ENCODE peak calls at places on chromosomes 12 and 14, in eight cellular contexts. X is Panc1, A is bronchial epithelial cell, K is fibroblast of mammary gland, T is neural crest cell, Q is transverse colon, N is HFFc6, B is AG09319. U is an unnamed sample.

GRCh38 chr14:24329073-24329663 is 5.7 kb downstream of the ADCY4 start:
- DNase-seq in X (no peak), A (no peak), K (no peak), T (no peak), Q (no peak), N (no peak), B (no peak), U (no peak)

GRCh38 chr12:85374981-85375380 is 95.0 kb downstream of the ALX1 start:
- DNase-seq in X (no peak), A (no peak), K (no peak), T (no peak), Q (no peak), N (no peak), B (no peak), U (no peak)

GRCh38 chr12:13358391-13358905 is 161.9 kb downstream of the EMP1 start:
- DNase-seq in X (no peak), A (no peak), K (no peak), T (no peak), Q (no peak), N (no peak), B (no peak), U (no peak)

GRCh38 chr12:123944696-123945095 is 27.9 kb downstream of the CCDC92 start:
- DNase-seq in X (no peak), A (no peak), K (no peak), T (no peak), Q (no peak), N (no peak), B (no peak), U (no peak)

GRCh38 chr14:98931911-98932310 is 340.1 kb downstream of the BCL11B start:
- DNase-seq in X (no peak), A (no peak), K (no peak), T (no peak), Q (peak; percentile 48), N (no peak), B (no peak), U (no peak)

GRCh38 chr12:57110189-57111045 is 745 bp downstream of the STAT6 start:
- DNase-seq in X (no peak), A (no peak), K (peak; percentile 40), T (peak; percentile 67), Q (peak; percentile 82), N (peak; percentile 53), B (no peak), U (peak; percentile 53)

GRCh38 chr12:127145929-127146789 is 1120.8 kb upstream of the TMEM132C start:
- DNase-seq in X (no peak), A (peak; percentile 40), K (peak; percentile 62), T (no peak), Q (peak; percentile 67), N (no peak), B (peak; percentile 53), U (no peak)

GRCh38 chr14:62189698-62190097 is 427.5 kb downstream of the SNAPC1 start:
- DNase-seq in X (no peak), A (peak; percentile 83), K (peak; percentile 87), T (no peak), Q (no peak), N (peak; percentile 39), B (no peak), U (peak; percentile 79)

DNA sequence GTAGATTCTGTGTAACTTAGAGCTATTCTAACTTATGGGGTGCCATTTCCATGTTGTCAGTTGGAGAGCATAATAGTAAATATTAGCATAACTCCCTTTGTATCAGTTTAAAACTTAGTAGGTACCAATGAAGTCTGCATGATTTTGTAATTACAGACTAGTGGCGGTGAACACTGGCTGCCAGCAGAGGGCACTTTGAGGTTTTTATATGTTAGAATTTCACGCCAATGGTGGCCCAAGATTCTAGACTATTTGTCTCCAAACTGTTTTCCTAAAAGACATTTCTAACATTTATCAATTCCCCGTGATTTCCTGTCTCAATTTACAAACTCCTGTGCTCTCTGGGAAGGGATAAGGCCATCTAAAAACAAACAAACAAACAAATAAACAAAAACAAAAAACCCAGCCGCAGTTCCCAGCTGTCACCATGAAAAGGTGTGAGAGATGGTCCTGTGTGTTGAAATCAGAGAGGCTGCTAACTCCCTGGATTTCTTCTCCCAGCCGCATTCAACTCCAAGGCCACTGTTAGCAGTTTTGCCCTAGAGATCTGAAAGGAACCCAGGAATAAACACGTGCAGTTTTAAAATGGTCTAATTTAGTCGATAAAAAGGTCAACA is 57.6 kb downstream of the BRMS1L start:
- DNase-seq in X (peak; percentile 20), A (peak; percentile 19), K (peak; percentile 35), T (peak; percentile 25), Q (peak; percentile 29), N (peak; percentile 9), B (no peak), U (peak; percentile 41)
- TF ChIP-seq CTCF in X (peak; percentile 75), A (peak; percentile 59), K (peak; percentile 70), T (peak; percentile 82), Q (peak; percentile 54), N (peak; percentile 81), B (peak; percentile 64), U (peak; percentile 66)

GRCh38 chr12:120905856-120906384 is 1.8 kb upstream of the SPPL3 start:
- DNase-seq in X (no peak), A (no peak), K (no peak), T (no peak), Q (no peak), N (no peak), B (no peak), U (peak; percentile 20)

GRCh38 chr12:120901818-120902217 is 2.3 kb downstream of the SPPL3 start:
- DNase-seq in X (no peak), A (no peak), K (no peak), T (no peak), Q (no peak), N (no peak), B (no peak), U (no peak)

GRCh38 chr12:120903382-120903817 is 758 bp downstream of the SPPL3 start:
- DNase-seq in X (no peak), A (peak; percentile 63), K (peak; percentile 29), T (peak; percentile 20), Q (peak; percentile 81), N (peak; percentile 29), B (no peak), U (peak; percentile 41)

GRCh38 chr12:120902846-120903381 is 1.2 kb downstream of the SPPL3 start:
- DNase-seq in X (no peak), A (peak; percentile 16), K (no peak), T (no peak), Q (no peak), N (no peak), B (no peak), U (no peak)

DNA sequence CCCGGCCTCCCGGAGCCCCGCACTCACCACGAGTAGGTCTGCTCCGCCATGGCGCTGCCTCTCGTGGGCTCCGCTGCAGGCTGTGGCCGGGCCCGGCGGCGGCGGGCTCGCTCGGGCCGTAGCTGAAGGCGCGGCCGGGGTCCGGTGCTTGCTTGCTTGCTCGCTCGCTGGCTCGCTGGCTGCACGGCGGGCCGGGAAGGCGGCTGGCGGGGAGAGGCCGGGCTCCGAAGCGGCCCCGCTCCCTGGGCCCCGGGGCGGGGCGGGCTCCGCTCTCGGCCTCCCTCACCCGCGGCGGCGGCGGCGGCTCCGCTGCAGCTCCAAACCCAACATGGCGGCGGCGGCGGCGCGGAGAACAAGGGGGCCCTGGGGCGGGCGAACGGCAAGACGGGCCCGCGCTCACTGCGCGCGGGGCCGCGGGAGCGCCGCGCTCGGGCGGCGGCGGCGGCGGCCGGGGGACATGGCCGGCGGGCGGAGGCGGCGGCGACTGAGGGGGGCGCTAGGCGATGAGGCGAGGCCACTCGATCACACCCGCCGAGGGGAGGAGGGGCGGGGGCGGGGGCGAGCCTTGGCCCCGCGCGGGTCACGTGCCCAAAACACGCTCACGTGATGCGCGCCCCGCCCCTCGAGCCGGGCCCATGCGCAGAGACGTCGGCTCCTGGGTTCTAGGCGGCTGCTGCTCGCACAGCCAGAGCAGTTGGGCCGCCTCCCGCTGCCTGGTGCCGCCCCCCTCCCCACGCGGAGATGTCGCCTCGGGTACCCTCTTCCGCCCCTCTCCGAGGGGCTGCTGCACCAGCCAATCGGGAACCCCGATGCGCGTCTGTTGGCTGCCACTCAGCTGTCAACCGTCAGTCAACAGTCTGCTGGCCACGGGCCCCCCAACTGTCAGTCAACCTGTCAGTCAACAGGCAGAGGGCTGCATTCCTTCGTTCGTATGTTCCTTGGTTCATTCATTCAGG is at the start of gene SPPL3:
- DNase-seq in X (no peak), A (peak; percentile 35), K (peak; percentile 68), T (peak; percentile 89), Q (peak; percentile 95), N (peak; percentile 62), B (peak; percentile 46), U (peak; percentile 86)
- TF ChIP-seq CTCF in X (no peak), A (no peak), K (no peak), T (no peak), Q (no peak), N (no peak), B (no peak), U (no peak)

DNA sequence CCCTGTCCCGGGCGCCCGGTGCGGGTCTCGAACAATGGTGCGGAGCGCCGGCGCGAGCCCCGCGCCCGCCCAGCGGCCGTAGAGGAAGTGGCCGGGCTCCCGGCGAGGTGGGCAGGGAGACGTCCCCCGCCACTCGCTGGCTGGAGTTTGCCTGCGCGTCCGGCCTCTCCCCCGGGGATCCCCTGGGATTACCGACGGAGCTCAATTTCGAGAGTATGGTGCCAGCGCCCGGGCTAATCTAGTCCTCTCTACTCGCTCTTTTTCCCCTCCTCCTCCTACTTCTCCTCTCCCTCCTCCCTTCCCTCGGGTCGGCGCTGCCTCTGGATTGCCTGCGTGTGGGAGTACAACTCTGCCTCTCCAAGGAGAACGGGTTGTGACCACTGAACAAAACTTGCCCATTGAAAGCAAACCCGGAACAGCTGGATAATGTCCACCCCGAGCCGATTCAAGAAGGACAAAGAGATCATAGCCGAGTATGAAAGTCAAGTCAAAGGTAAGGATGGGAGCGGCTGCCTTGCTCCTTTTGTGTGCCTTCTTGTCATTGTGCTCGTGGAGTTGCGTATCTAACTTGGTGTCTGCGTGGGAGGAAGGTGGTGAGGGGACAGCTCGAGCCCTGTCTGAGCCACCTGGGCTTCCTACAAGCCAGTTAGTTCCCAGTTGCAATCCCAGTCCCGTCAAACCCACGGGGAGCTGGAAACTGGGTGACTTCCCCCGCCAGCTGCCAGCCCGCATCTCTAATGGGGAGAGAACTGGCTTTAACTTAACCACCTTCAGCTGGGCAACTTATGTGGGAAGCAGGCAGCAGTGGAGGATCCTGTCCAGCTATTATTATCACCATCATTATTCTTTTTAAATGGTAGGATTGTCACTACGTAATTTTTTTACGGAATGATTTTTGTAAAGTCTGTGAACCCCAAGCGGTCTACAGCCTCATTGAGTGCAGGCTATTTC is at the start of gene SRGAP1:
- DNase-seq in X (no peak), A (peak; percentile 38), K (peak; percentile 74), T (peak; percentile 48), Q (peak; percentile 62), N (peak; percentile 49), B (peak; percentile 58), U (peak; percentile 79)
- TF ChIP-seq CTCF in X (no peak), A (no peak), K (peak; percentile 7), T (no peak), Q (no peak), N (no peak), B (peak; percentile 41), U (no peak)

DNA sequence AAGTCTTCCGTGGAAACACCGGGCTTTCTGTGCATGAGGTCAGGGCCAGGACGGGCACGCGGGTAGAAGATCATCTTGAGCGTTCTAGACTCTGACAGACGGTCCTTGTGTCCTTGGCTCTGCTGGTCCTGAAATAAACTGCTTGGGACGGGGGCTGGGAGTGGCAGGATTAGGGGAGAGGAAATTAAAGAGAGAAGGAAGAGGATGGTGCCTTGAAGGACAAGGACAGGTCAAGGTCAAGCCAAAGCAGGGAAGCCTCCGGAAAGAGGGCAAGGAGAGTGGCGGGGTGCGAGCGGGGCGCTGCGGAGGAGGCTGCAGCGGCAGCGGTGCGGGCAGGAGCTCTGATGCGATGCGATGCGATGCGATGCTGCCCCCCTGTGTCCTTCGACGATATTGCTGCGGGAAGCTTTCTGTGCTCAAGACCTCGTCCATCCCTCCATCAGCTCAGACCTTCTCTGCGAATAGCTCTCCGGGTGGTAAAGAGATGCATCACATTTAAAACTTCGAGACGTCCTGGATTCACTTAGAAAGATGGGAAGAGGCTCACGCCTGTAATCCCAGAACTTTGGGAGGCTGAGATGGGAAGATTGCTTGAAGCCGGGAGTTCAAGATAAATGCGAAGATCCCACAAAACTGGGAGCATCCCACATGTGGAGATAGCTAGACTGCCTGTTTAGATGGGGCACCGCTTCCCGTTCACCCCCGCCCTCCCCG is 110.1 kb upstream of the TMEM132D start:
- DNase-seq in X (peak; percentile 35), A (peak; percentile 15), K (peak; percentile 25), T (peak; percentile 86), Q (peak; percentile 35), N (no peak), B (no peak), U (peak; percentile 57)
- TF ChIP-seq CTCF in X (peak; percentile 89), A (peak; percentile 72), K (peak; percentile 58), T (peak; percentile 82), Q (peak; percentile 60), N (peak; percentile 67), B (peak; percentile 33), U (peak; percentile 60)